ENCODE peak calls at places on chromosomes 16 and 17, in four cellular contexts. One of them, this sample, is unnamed.

GRCh38 chr16:86051376-86052114 is 152.6 kb downstream of the IRF8 start:
- DNase-seq in sigmoid colon: no peak
- DNase-seq in endothelial cell of umbilical vein: no peak
- DNase-seq in GM23248: peak; percentile 23
- DNase-seq in this sample: no peak

GRCh38 chr16:79758615-79759346 is 158.2 kb upstream of the MAF start:
- DNase-seq in sigmoid colon: no peak
- DNase-seq in endothelial cell of umbilical vein: no peak
- DNase-seq in GM23248: no peak
- DNase-seq in this sample: no peak

GRCh38 chr17:82831818-82832200 is 8.0 kb downstream of the ZNF750 start:
- DNase-seq in sigmoid colon: no peak
- DNase-seq in endothelial cell of umbilical vein: no peak
- DNase-seq in GM23248: no peak
- DNase-seq in this sample: no peak

GRCh38 chr17:58121925-58122324 is 26.3 kb upstream of the OR4D1 start:
- DNase-seq in sigmoid colon: no peak
- DNase-seq in endothelial cell of umbilical vein: no peak
- DNase-seq in GM23248: peak; percentile 46
- DNase-seq in this sample: peak; percentile 24

GRCh38 chr16:87303431-87303930 is 13.7 kb downstream of the C16orf95 start:
- DNase-seq in sigmoid colon: no peak
- DNase-seq in endothelial cell of umbilical vein: no peak
- DNase-seq in GM23248: no peak
- DNase-seq in this sample: no peak

GRCh38 chr16:69532761-69533459 is 32.9 kb upstream of the NFAT5 start:
- DNase-seq in sigmoid colon: no peak
- DNase-seq in endothelial cell of umbilical vein: no peak
- DNase-seq in GM23248: peak; percentile 32
- DNase-seq in this sample: no peak

GRCh38 chr16:68642436-68643064 is 2.6 kb upstream of the CDH3 start:
- DNase-seq in sigmoid colon: no peak
- DNase-seq in endothelial cell of umbilical vein: peak; percentile 12
- DNase-seq in GM23248: peak; percentile 52
- DNase-seq in this sample: no peak

GRCh38 chr17:37650419-37651003 is 7.3 kb upstream of the DDX52 start:
- DNase-seq in sigmoid colon: no peak
- DNase-seq in endothelial cell of umbilical vein: peak; percentile 62
- DNase-seq in GM23248: peak; percentile 75
- DNase-seq in this sample: peak; percentile 66

GRCh38 chr16:72974142-72974769 is 73.7 kb downstream of the ZFHX3 start:
- DNase-seq in sigmoid colon: no peak
- DNase-seq in endothelial cell of umbilical vein: peak; percentile 90
- DNase-seq in GM23248: no peak
- DNase-seq in this sample: peak; percentile 57

GRCh38 chr17:74521701-74522201 is 9.5 kb downstream of the CD300LB start:
- DNase-seq in sigmoid colon: no peak
- DNase-seq in endothelial cell of umbilical vein: no peak
- DNase-seq in GM23248: no peak
- DNase-seq in this sample: no peak

DNA sequence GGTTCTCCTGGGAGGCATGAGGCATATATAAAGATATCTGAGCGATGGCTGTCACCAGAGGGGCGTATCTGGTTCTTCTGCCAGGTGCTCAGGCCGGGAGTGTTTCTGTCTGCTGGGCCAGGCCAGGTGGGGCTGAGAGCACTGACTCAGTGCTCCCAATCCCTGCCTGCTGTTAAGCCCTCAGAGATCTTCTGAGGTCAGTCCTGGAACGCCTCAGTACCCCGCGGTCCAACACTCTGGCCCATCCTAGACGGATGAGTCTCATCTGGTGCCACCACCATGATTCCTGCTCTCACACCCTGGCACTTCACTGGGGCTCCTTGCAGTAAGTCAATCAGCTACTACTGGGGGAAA is 7.5 kb upstream of the KIFC3 start:
- DNase-seq in sigmoid colon: no peak
- DNase-seq in endothelial cell of umbilical vein: no peak
- DNase-seq in GM23248: no peak
- DNase-seq in this sample: no peak
- H3K4me3 ChIP-seq in sigmoid colon: no peak overlapping the region
- H3K4me3 ChIP-seq in endothelial cell of umbilical vein: no peak overlapping the region
- H3K4me3 ChIP-seq in GM23248: peak overlapping the region; percentile 11
- H3K4me3 ChIP-seq in this sample: no peak overlapping the region

DNA sequence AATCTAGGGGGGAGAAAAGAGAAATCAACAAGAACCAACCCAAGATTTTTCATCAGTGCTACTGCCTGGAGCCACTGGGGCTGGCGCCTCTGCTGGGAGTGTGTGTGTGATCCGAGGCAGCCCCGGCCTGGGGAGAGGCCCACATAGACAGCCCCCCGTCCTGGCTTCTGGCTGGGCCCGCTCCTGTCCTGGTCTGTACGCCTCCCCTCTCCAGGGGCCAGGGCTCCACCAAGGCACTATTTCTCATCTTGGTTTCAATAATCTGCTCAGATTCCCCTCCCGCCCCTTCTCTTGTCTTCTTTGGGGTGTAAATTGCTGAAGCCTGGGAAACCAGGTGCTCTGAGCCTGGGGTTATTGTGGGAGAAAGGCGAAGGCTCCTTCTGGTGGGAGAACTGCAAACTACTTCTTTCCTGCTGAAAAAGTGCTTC is 7.8 kb downstream of the BAHCC1 start:
- DNase-seq in sigmoid colon: no peak
- DNase-seq in endothelial cell of umbilical vein: no peak
- DNase-seq in GM23248: no peak
- DNase-seq in this sample: no peak
- H3K4me1 ChIP-seq in sigmoid colon: peaks cover 71% of the 10 kb centered on the region
- H3K4me1 ChIP-seq in endothelial cell of umbilical vein: peaks cover 17% of the 10 kb centered on the region
- H3K4me1 ChIP-seq in GM23248: peaks cover 34% of the 10 kb centered on the region
- H3K4me1 ChIP-seq in this sample: no peaks in the 10 kb centered on the region

DNA sequence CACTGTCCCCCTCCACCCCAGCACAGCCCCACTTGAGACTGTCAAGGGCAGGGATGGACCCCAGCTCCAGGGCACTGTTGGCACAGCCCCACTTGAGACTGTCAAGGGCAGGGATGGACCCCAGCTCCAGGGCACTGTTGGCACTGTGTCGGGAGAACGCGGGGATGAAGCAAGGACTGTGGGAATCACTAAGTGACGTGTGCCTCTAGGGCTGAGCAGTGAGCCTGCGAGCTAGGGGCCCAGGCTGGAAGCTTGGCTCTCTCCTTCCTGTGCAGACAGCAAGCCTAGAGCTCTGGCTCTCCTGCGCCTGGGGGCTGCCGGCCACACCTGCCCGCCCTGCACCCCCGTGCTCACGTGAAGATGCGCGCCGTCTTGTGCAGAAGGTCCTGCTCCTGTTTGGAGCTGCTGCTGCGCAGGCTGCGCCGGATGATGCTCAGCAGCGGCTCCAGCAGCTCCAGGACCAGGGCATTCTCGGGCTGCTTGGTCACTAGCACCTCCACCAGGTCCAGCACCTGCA is 11.0 kb downstream of the MYBBP1A start:
- DNase-seq in sigmoid colon: peak; percentile 61
- DNase-seq in endothelial cell of umbilical vein: no peak
- DNase-seq in GM23248: no peak
- DNase-seq in this sample: no peak
- H3K27ac ChIP-seq in sigmoid colon: no peak overlapping the region
- H3K27ac ChIP-seq in endothelial cell of umbilical vein: no peak overlapping the region
- H3K27ac ChIP-seq in GM23248: no peak overlapping the region
- H3K27ac ChIP-seq in this sample: no peak overlapping the region

GRCh38 chr16:20040011-20040410 is 33.7 kb downstream of the GPR139 start:
- DNase-seq in sigmoid colon: no peak
- DNase-seq in endothelial cell of umbilical vein: no peak
- DNase-seq in GM23248: no peak
- DNase-seq in this sample: no peak
- H3K4me3 ChIP-seq in sigmoid colon: no peak overlapping the region
- H3K4me3 ChIP-seq in endothelial cell of umbilical vein: no peak overlapping the region
- H3K4me3 ChIP-seq in GM23248: no peak overlapping the region
- H3K4me3 ChIP-seq in this sample: no peak overlapping the region

DNA sequence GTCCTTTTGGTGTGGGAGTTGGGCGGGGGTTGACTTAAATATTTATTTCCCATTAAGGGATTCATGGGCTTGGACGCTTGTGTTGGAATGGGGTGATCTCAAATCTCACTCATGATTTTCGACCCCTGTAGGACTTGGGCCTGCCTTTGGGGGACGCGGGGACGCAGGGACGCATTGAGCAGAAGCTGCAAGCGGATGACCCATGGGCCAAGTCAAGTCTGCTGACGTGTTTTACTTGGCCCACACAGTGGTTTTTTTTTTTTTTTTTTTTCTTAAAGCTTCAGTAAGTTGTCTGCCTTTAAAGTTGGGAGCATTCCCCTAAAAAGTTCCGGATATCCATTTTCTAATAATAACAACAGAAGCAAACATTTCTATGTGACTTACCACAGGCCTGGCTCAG is 29.0 kb downstream of the CMIP start:
- DNase-seq in sigmoid colon: no peak
- DNase-seq in endothelial cell of umbilical vein: peak; percentile 82
- DNase-seq in GM23248: peak; percentile 23
- DNase-seq in this sample: no peak
- H3K4me1 ChIP-seq in sigmoid colon: peaks cover 41% of the 10 kb centered on the region
- H3K4me1 ChIP-seq in endothelial cell of umbilical vein: peaks cover 42% of the 10 kb centered on the region
- H3K4me1 ChIP-seq in GM23248: no peaks in the 10 kb centered on the region
- H3K4me1 ChIP-seq in this sample: peaks cover 31% of the 10 kb centered on the region

DNA sequence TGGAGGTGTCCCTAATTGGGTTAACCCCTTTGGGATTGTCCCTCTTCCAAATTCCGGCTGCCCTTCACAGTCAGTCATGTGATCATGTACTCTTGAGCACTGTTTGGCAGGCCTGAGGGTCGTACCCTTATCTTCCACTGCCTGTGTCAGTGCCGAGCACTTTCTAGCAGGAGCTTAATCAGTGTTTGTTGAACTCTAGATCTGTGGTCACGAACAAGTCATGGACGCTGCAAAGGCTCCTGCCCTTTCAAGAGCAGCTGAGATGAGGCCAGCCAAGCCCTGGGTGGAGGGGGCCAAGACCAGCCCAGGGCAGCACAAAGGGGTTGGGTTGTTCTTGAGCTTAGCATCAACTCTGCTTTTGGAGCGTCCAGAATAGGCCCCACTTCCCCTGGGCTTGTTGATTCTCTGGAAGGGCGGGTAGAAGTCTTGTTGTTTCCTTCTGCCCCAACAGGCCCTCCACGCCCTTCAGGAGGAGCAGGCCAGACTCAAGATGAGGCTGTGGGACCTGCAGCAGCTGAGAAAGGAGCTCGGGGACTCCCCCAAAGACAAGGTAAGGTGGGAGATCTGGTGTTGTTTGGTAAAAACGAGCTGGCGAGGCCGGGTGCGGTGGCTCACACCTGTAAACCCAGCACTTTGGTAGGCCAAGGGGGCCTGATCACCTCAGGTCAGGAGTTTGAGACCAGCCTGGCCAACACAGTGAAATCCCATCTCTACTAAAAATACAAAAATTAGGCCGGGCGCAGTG is 5.3 kb downstream of the IFI35 start:
- DNase-seq in sigmoid colon: no peak
- DNase-seq in endothelial cell of umbilical vein: no peak
- DNase-seq in GM23248: no peak
- DNase-seq in this sample: no peak
- H3K27ac ChIP-seq in sigmoid colon: no peak overlapping the region
- H3K27ac ChIP-seq in endothelial cell of umbilical vein: no peak overlapping the region
- H3K27ac ChIP-seq in GM23248: no peak overlapping the region
- H3K27ac ChIP-seq in this sample: no peak overlapping the region

DNA sequence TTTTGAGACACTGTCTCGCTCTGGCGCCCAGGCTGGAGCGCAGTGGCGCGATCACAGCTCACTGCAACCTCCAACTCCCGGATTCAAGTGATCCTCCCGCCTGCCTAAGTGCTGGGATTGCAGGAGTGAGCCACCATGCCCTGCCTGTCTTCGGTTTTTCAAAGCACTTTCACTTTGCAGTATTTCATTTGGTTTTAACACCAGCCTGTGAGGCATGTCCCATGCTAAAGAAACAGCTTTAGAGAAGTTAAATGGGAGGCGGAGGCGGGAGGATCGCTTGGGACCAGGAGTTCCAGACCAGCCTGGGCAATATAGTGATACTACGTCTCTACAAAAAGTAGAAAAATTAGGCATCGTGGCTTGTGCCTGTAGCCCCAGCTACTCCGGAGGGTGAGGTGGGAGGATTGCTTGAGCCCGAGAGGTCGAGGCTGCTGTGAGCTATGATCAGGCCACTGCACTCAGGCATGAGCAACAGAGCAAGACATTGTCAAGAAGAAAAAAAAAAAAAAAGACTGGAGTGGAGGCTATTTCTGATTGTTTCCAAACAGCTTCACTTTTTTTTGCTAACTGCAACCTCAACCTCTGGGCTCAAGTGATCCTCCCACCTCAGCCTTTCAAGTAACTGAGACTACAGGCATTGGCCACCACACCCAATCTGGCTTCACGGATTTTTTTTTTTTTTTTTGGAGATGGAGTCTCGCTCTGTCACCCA is 1.3 kb downstream of the METTL23 start:
- DNase-seq in sigmoid colon: peak; percentile 66
- DNase-seq in endothelial cell of umbilical vein: peak; percentile 25
- DNase-seq in GM23248: peak; percentile 65
- DNase-seq in this sample: peak; percentile 41
- H3K4me3 ChIP-seq in sigmoid colon: peak overlapping the region; percentile 95
- H3K4me3 ChIP-seq in endothelial cell of umbilical vein: no peak overlapping the region
- H3K4me3 ChIP-seq in GM23248: peak overlapping the region; percentile 91
- H3K4me3 ChIP-seq in this sample: peak overlapping the region; percentile 89

GRCh38 chr16:64202571-64202970 is 919.3 kb downstream of the CDH11 start:
- DNase-seq in sigmoid colon: no peak
- DNase-seq in endothelial cell of umbilical vein: no peak
- DNase-seq in GM23248: no peak
- DNase-seq in this sample: no peak
- H3K4me1 ChIP-seq in sigmoid colon: no peaks in the 10 kb centered on the region
- H3K4me1 ChIP-seq in endothelial cell of umbilical vein: no peaks in the 10 kb centered on the region
- H3K4me1 ChIP-seq in GM23248: no peaks in the 10 kb centered on the region
- H3K4me1 ChIP-seq in this sample: no peaks in the 10 kb centered on the region

GRCh38 chr17:81424613-81425017 is 29.4 kb downstream of the BAHCC1 start:
- DNase-seq in sigmoid colon: no peak
- DNase-seq in endothelial cell of umbilical vein: no peak
- DNase-seq in GM23248: no peak
- DNase-seq in this sample: no peak

GRCh38 chr17:81420769-81421462 is 25.7 kb downstream of the BAHCC1 start:
- DNase-seq in sigmoid colon: no peak
- DNase-seq in endothelial cell of umbilical vein: peak; percentile 23
- DNase-seq in GM23248: peak; percentile 77
- DNase-seq in this sample: no peak

GRCh38 chr17:81424151-81424550 is 28.9 kb downstream of the BAHCC1 start:
- DNase-seq in sigmoid colon: no peak
- DNase-seq in endothelial cell of umbilical vein: no peak
- DNase-seq in GM23248: no peak
- DNase-seq in this sample: no peak

GRCh38 chr17:81422776-81423697 is 27.8 kb downstream of the BAHCC1 start:
- DNase-seq in sigmoid colon: peak; percentile 92
- DNase-seq in endothelial cell of umbilical vein: peak; percentile 93
- DNase-seq in GM23248: peak; percentile 98
- DNase-seq in this sample: no peak

GRCh38 chr17:81423698-81424071 is 28.4 kb downstream of the BAHCC1 start:
- DNase-seq in sigmoid colon: no peak
- DNase-seq in endothelial cell of umbilical vein: no peak
- DNase-seq in GM23248: no peak
- DNase-seq in this sample: no peak
- H3K27ac ChIP-seq in sigmoid colon: peak overlapping the region; percentile 84
- H3K27ac ChIP-seq in endothelial cell of umbilical vein: peak overlapping the region; percentile 90
- H3K27ac ChIP-seq in GM23248: peak overlapping the region; percentile 88
- H3K27ac ChIP-seq in this sample: peak overlapping the region; percentile 65

GRCh38 chr17:10155334-10156081 is 42.9 kb downstream of the GAS7 start:
- DNase-seq in sigmoid colon: no peak
- DNase-seq in endothelial cell of umbilical vein: no peak
- DNase-seq in GM23248: peak; percentile 62
- DNase-seq in this sample: no peak
- H3K4me3 ChIP-seq in sigmoid colon: no peak overlapping the region
- H3K4me3 ChIP-seq in endothelial cell of umbilical vein: no peak overlapping the region
- H3K4me3 ChIP-seq in GM23248: no peak overlapping the region
- H3K4me3 ChIP-seq in this sample: no peak overlapping the region